ENCODE peak calls at places on chromosomes 5 and 9, in seven cellular contexts. One of them, this sample, is unnamed.
A peak's percentile ranks its signal among the peaks of the same experiment; 100 is the strongest.

GRCh38 chr9:124975131-124975530 is 34.2 kb upstream of the GOLGA1 start:
- DNase-seq in foreskin fibroblast: no peak
- DNase-seq in choroid plexus epithelial cell: peak; percentile 71
- DNase-seq in AG09309: no peak
- DNase-seq in mesothelial cell of epicardium: no peak
- DNase-seq in brain microvascular endothelial cell: peak; percentile 33
- DNase-seq in nephron progenitor cell: no peak
- DNase-seq in this sample: no peak

GRCh38 chr5:92372766-92373165 is 989.6 kb upstream of the ARRDC3 start:
- DNase-seq in foreskin fibroblast: peak; percentile 28
- DNase-seq in mesothelial cell of epicardium: no peak
- DNase-seq in choroid plexus epithelial cell: peak; percentile 20
- DNase-seq in AG09309: no peak
- DNase-seq in nephron progenitor cell: no peak
- DNase-seq in brain microvascular endothelial cell: no peak
- DNase-seq in this sample: no peak

GRCh38 chr9:116978155-116978554 is 291.1 kb downstream of the TRIM32 start:
- DNase-seq in AG09309: no peak
- DNase-seq in choroid plexus epithelial cell: no peak
- DNase-seq in nephron progenitor cell: no peak
- DNase-seq in brain microvascular endothelial cell: no peak
- DNase-seq in foreskin fibroblast: no peak
- DNase-seq in mesothelial cell of epicardium: no peak
- DNase-seq in this sample: no peak

GRCh38 chr5:72166070-72166979 is 59.0 kb downstream of the MAP1B start:
- DNase-seq in foreskin fibroblast: peak; percentile 89
- DNase-seq in choroid plexus epithelial cell: peak; percentile 51
- DNase-seq in mesothelial cell of epicardium: peak; percentile 41
- DNase-seq in AG09309: no peak
- DNase-seq in brain microvascular endothelial cell: no peak
- DNase-seq in nephron progenitor cell: no peak
- DNase-seq in this sample: no peak

GRCh38 chr9:77957652-77958051 is 74.0 kb downstream of the GNAQ start:
- DNase-seq in mesothelial cell of epicardium: no peak
- DNase-seq in AG09309: no peak
- DNase-seq in foreskin fibroblast: no peak
- DNase-seq in nephron progenitor cell: no peak
- DNase-seq in brain microvascular endothelial cell: no peak
- DNase-seq in choroid plexus epithelial cell: no peak
- DNase-seq in this sample: no peak

GRCh38 chr5:43301653-43302091 is 11.5 kb downstream of the HMGCS1 start:
- DNase-seq in brain microvascular endothelial cell: no peak
- DNase-seq in AG09309: no peak
- DNase-seq in choroid plexus epithelial cell: no peak
- DNase-seq in foreskin fibroblast: peak; percentile 15
- DNase-seq in nephron progenitor cell: no peak
- DNase-seq in mesothelial cell of epicardium: no peak
- DNase-seq in this sample: no peak

GRCh38 chr5:60810438-60811085 is 33.5 kb downstream of the ELOVL7 start:
- DNase-seq in foreskin fibroblast: peak; percentile 2
- DNase-seq in AG09309: no peak
- DNase-seq in mesothelial cell of epicardium: no peak
- DNase-seq in choroid plexus epithelial cell: peak; percentile 48
- DNase-seq in brain microvascular endothelial cell: peak; percentile 36
- DNase-seq in nephron progenitor cell: no peak
- DNase-seq in this sample: no peak

GRCh38 chr5:81751836-81752643 is 1.1 kb upstream of the SSBP2 start:
- DNase-seq in choroid plexus epithelial cell: peak; percentile 18
- DNase-seq in AG09309: no peak
- DNase-seq in mesothelial cell of epicardium: no peak
- DNase-seq in brain microvascular endothelial cell: no peak
- DNase-seq in nephron progenitor cell: no peak
- DNase-seq in foreskin fibroblast: peak; percentile 49
- DNase-seq in this sample: no peak

GRCh38 chr9:71819115-71819739 is 50.9 kb upstream of the CEMIP2 start:
- DNase-seq in AG09309: no peak
- DNase-seq in choroid plexus epithelial cell: peak; percentile 61
- DNase-seq in brain microvascular endothelial cell: peak; percentile 26
- DNase-seq in mesothelial cell of epicardium: no peak
- DNase-seq in nephron progenitor cell: peak; percentile 58
- DNase-seq in foreskin fibroblast: peak; percentile 67
- DNase-seq in this sample: peak; percentile 47

DNA sequence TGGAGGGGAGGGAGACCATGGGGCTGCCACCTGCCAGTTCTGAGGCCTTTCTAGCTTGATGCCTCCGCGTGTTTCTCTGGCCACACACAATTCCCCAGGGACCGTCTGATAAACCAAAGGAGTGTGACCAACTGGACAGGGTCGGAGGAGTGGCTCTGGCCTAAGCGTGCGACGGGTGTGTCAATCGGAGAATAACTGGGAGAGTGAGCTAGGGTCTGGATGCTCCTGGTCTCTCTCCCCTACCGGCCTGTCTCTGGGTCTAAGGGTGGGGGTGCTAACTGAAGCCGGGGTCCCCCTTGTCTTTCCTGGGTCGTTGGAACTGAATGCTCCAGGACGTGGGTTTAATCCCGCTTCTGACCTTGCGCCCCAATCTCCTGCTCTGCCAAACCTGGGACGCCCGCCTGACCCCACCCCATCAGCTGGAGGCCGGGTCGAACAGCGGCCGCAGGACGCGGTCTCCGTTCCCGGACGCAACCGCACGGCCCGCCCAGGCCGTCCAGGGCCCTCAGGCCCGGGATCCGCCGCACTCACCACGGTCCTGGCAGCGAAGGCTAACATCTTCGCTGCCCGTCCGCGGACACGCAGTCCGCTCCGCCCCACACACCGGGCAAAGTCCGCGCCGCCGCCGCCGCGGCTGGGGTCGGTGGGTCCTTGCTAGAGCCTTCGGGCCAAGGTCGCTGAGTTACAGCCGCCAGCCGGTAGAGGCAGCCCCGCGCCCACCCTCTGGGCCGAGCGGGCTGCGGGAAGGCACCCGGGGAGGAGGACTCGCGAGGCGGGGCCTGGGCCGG is 447 bp downstream of the CRAT start:
- DNase-seq in brain microvascular endothelial cell: no peak
- DNase-seq in foreskin fibroblast: peak; percentile 60
- DNase-seq in AG09309: no peak
- DNase-seq in choroid plexus epithelial cell: no peak
- DNase-seq in nephron progenitor cell: peak; percentile 37
- DNase-seq in mesothelial cell of epicardium: no peak
- DNase-seq in this sample: peak; percentile 73
- TF ChIP-seq CTCF in brain microvascular endothelial cell: no peak
- TF ChIP-seq CTCF in foreskin fibroblast: no peak
- TF ChIP-seq CTCF in AG09309: no peak
- TF ChIP-seq CTCF in choroid plexus epithelial cell: no peak
- TF ChIP-seq CTCF in nephron progenitor cell: no peak
- TF ChIP-seq CTCF in mesothelial cell of epicardium: peak; percentile 11
- TF ChIP-seq CTCF in this sample: peak; percentile 23

GRCh38 chr5:145887976-145888574 is 15.3 kb upstream of the GRXCR2 start:
- DNase-seq in brain microvascular endothelial cell: peak; percentile 70
- DNase-seq in choroid plexus epithelial cell: peak; percentile 84
- DNase-seq in AG09309: no peak
- DNase-seq in nephron progenitor cell: peak; percentile 35
- DNase-seq in mesothelial cell of epicardium: no peak
- DNase-seq in foreskin fibroblast: peak; percentile 67
- DNase-seq in this sample: peak; percentile 53
- TF ChIP-seq CTCF in brain microvascular endothelial cell: peak; percentile 96
- TF ChIP-seq CTCF in choroid plexus epithelial cell: peak; percentile 98
- TF ChIP-seq CTCF in AG09309: peak; percentile 87
- TF ChIP-seq CTCF in nephron progenitor cell: peak; percentile 73
- TF ChIP-seq CTCF in mesothelial cell of epicardium: peak; percentile 47
- TF ChIP-seq CTCF in foreskin fibroblast: peak; percentile 97
- TF ChIP-seq CTCF in this sample: peak; percentile 54

GRCh38 chr5:177554474-177555111 is at the start of gene FAM193B:
- DNase-seq in nephron progenitor cell: peak; percentile 96
- DNase-seq in foreskin fibroblast: peak; percentile 98
- DNase-seq in AG09309: peak; percentile 49
- DNase-seq in mesothelial cell of epicardium: peak; percentile 77
- DNase-seq in choroid plexus epithelial cell: peak; percentile 92
- DNase-seq in brain microvascular endothelial cell: peak; percentile 89
- DNase-seq in this sample: peak; percentile 97
- TF ChIP-seq CTCF in nephron progenitor cell: peak; percentile 11
- TF ChIP-seq CTCF in foreskin fibroblast: peak; percentile 20
- TF ChIP-seq CTCF in AG09309: no peak
- TF ChIP-seq CTCF in mesothelial cell of epicardium: no peak
- TF ChIP-seq CTCF in choroid plexus epithelial cell: peak; percentile 39
- TF ChIP-seq CTCF in brain microvascular endothelial cell: peak; percentile 48
- TF ChIP-seq CTCF in this sample: no peak

GRCh38 chr9:135773094-135773493 is 71.1 kb downstream of the KCNT1 start:
- DNase-seq in foreskin fibroblast: no peak
- DNase-seq in AG09309: no peak
- DNase-seq in mesothelial cell of epicardium: no peak
- DNase-seq in nephron progenitor cell: no peak
- DNase-seq in choroid plexus epithelial cell: no peak
- DNase-seq in brain microvascular endothelial cell: no peak
- DNase-seq in this sample: no peak
- TF ChIP-seq CTCF in foreskin fibroblast: no peak
- TF ChIP-seq CTCF in AG09309: no peak
- TF ChIP-seq CTCF in mesothelial cell of epicardium: no peak
- TF ChIP-seq CTCF in nephron progenitor cell: no peak
- TF ChIP-seq CTCF in choroid plexus epithelial cell: no peak
- TF ChIP-seq CTCF in brain microvascular endothelial cell: no peak
- TF ChIP-seq CTCF in this sample: no peak